ENCODE peak calls at places on chromosome 6, in four cellular contexts. One of them, this sample, is unnamed.

GRCh38 chr6:23266536-23266935 is 697.2 kb downstream of the HDGFL1 start:
- DNase-seq in sigmoid colon: no peak
- DNase-seq in cardiac fibroblast: no peak
- DNase-seq in GM23248: no peak
- DNase-seq in this sample: no peak

GRCh38 chr6:135087403-135087802 is 32.8 kb upstream of the HBS1L start:
- DNase-seq in sigmoid colon: no peak
- DNase-seq in cardiac fibroblast: no peak
- DNase-seq in GM23248: no peak
- DNase-seq in this sample: no peak

GRCh38 chr6:79234150-79235022 is at the start of gene HMGN3:
- DNase-seq in sigmoid colon: peak; percentile 98
- DNase-seq in cardiac fibroblast: peak; percentile 96
- DNase-seq in GM23248: peak; percentile 97
- DNase-seq in this sample: peak; percentile 84

GRCh38 chr6:48613221-48613949 is 502.4 kb upstream of the PTCHD4 start:
- DNase-seq in sigmoid colon: no peak
- DNase-seq in cardiac fibroblast: peak; percentile 67
- DNase-seq in GM23248: no peak
- DNase-seq in this sample: no peak

GRCh38 chr6:101212640-101213039 is 180.9 kb upstream of the GRIK2 start:
- DNase-seq in sigmoid colon: no peak
- DNase-seq in cardiac fibroblast: no peak
- DNase-seq in GM23248: no peak
- DNase-seq in this sample: no peak

GRCh38 chr6:48671506-48671905 is 560.5 kb upstream of the PTCHD4 start:
- DNase-seq in sigmoid colon: no peak
- DNase-seq in cardiac fibroblast: peak; percentile 11
- DNase-seq in GM23248: no peak
- DNase-seq in this sample: no peak

GRCh38 chr6:6996124-6996523 is 111.6 kb upstream of the RREB1 start:
- DNase-seq in sigmoid colon: no peak
- DNase-seq in cardiac fibroblast: no peak
- DNase-seq in GM23248: no peak
- DNase-seq in this sample: no peak

GRCh38 chr6:159691133-159691962 is 1.7 kb downstream of the SOD2 start:
- DNase-seq in sigmoid colon: no peak
- DNase-seq in cardiac fibroblast: peak; percentile 97
- DNase-seq in GM23248: peak; percentile 86
- DNase-seq in this sample: peak; percentile 68

GRCh38 chr6:22827760-22828159 is 258.4 kb downstream of the HDGFL1 start:
- DNase-seq in sigmoid colon: no peak
- DNase-seq in cardiac fibroblast: peak; percentile 37
- DNase-seq in GM23248: peak; percentile 32
- DNase-seq in this sample: peak; percentile 47

GRCh38 chr6:126204598-126204997 is 135.3 kb upstream of the CENPW start:
- DNase-seq in sigmoid colon: no peak
- DNase-seq in cardiac fibroblast: no peak
- DNase-seq in GM23248: no peak
- DNase-seq in this sample: no peak

GRCh38 chr6:15500901-15501805 is 161.7 kb downstream of the DTNBP1 start:
- DNase-seq in sigmoid colon: peak; percentile 60
- DNase-seq in cardiac fibroblast: no peak
- DNase-seq in GM23248: no peak
- DNase-seq in this sample: no peak

GRCh38 chr6:125190667-125191066 is 37.1 kb downstream of the TPD52L1 start:
- DNase-seq in sigmoid colon: no peak
- DNase-seq in cardiac fibroblast: no peak
- DNase-seq in GM23248: no peak
- DNase-seq in this sample: no peak

GRCh38 chr6:7827142-7827541 is 83.4 kb downstream of the TXNDC5 start:
- DNase-seq in sigmoid colon: no peak
- DNase-seq in cardiac fibroblast: peak; percentile 66
- DNase-seq in GM23248: peak; percentile 69
- DNase-seq in this sample: no peak

GRCh38 chr6:148414836-148415235 is 72.2 kb downstream of the SASH1 start:
- DNase-seq in sigmoid colon: no peak
- DNase-seq in cardiac fibroblast: peak; percentile 85
- DNase-seq in GM23248: peak; percentile 91
- DNase-seq in this sample: peak; percentile 85

GRCh38 chr6:41371461-41371991 is 36.1 kb downstream of the NCR2 start:
- DNase-seq in sigmoid colon: peak; percentile 76
- DNase-seq in cardiac fibroblast: peak; percentile 55
- DNase-seq in GM23248: peak; percentile 70
- DNase-seq in this sample: peak; percentile 52

GRCh38 chr6:157615411-157615763 is 207.7 kb upstream of the SNX9 start:
- DNase-seq in sigmoid colon: no peak
- DNase-seq in cardiac fibroblast: peak; percentile 31
- DNase-seq in GM23248: no peak
- DNase-seq in this sample: no peak

GRCh38 chr6:40583694-40584093 is 3.5 kb downstream of the LRFN2 start:
- DNase-seq in sigmoid colon: no peak
- DNase-seq in cardiac fibroblast: no peak
- DNase-seq in GM23248: no peak
- DNase-seq in this sample: no peak

GRCh38 chr6:128520436-128521301 is at the start of gene PTPRK:
- DNase-seq in sigmoid colon: peak; percentile 97
- DNase-seq in cardiac fibroblast: peak; percentile 95
- DNase-seq in GM23248: peak; percentile 98
- DNase-seq in this sample: peak; percentile 84

GRCh38 chr6:16759646-16760535 is 1.4 kb downstream of the ATXN1 start:
- DNase-seq in sigmoid colon: peak; percentile 97
- DNase-seq in cardiac fibroblast: peak; percentile 97
- DNase-seq in GM23248: peak; percentile 94
- DNase-seq in this sample: peak; percentile 81

GRCh38 chr6:170347091-170347490 is 40.5 kb downstream of the FAM120B start:
- DNase-seq in sigmoid colon: no peak
- DNase-seq in cardiac fibroblast: no peak
- DNase-seq in GM23248: peak; percentile 7
- DNase-seq in this sample: no peak

GRCh38 chr6:144195671-144196070 is 45.4 kb downstream of the STX11 start:
- DNase-seq in sigmoid colon: no peak
- DNase-seq in cardiac fibroblast: peak; percentile 33
- DNase-seq in GM23248: no peak
- DNase-seq in this sample: peak; percentile 69

GRCh38 chr6:135985471-135985870 is 134.0 kb downstream of the PDE7B start:
- DNase-seq in sigmoid colon: no peak
- DNase-seq in cardiac fibroblast: peak; percentile 51
- DNase-seq in GM23248: peak; percentile 37
- DNase-seq in this sample: peak; percentile 61

GRCh38 chr6:144613859-144614258 is 328.7 kb downstream of the UTRN start:
- DNase-seq in sigmoid colon: no peak
- DNase-seq in cardiac fibroblast: no peak
- DNase-seq in GM23248: peak; percentile 35
- DNase-seq in this sample: no peak

GRCh38 chr6:150297327-150298028 is 71.3 kb upstream of the IYD start:
- DNase-seq in sigmoid colon: no peak
- DNase-seq in cardiac fibroblast: peak; percentile 73
- DNase-seq in GM23248: peak; percentile 81
- DNase-seq in this sample: peak; percentile 85

GRCh38 chr6:148851683-148852556 is 105.1 kb downstream of the UST start:
- DNase-seq in sigmoid colon: no peak
- DNase-seq in cardiac fibroblast: no peak
- DNase-seq in GM23248: no peak
- DNase-seq in this sample: no peak

GRCh38 chr6:34248198-34248726 is 544 bp downstream of the SMIM29 start:
- DNase-seq in sigmoid colon: peak; percentile 88
- DNase-seq in cardiac fibroblast: no peak
- DNase-seq in GM23248: peak; percentile 72
- DNase-seq in this sample: no peak

GRCh38 chr6:122695188-122695587 is 84.3 kb upstream of the FABP7 start:
- DNase-seq in sigmoid colon: no peak
- DNase-seq in cardiac fibroblast: no peak
- DNase-seq in GM23248: no peak
- DNase-seq in this sample: no peak

GRCh38 chr6:150207931-150208570 is 65.2 kb downstream of the PPP1R14C start:
- DNase-seq in sigmoid colon: no peak
- DNase-seq in cardiac fibroblast: no peak
- DNase-seq in GM23248: peak; percentile 59
- DNase-seq in this sample: peak; percentile 57

GRCh38 chr6:8995156-8995555 is 559.8 kb upstream of the SLC35B3 start:
- DNase-seq in sigmoid colon: no peak
- DNase-seq in cardiac fibroblast: no peak
- DNase-seq in GM23248: no peak
- DNase-seq in this sample: no peak
- H3K4me3 ChIP-seq in sigmoid colon: no peak overlapping the region
- H3K4me3 ChIP-seq in cardiac fibroblast: no peak overlapping the region
- H3K4me3 ChIP-seq in GM23248: no peak overlapping the region
- H3K4me3 ChIP-seq in this sample: no peak overlapping the region

GRCh38 chr6:119349341-119350201 is at the start of gene MAN1A1:
- DNase-seq in sigmoid colon: peak; percentile 96
- DNase-seq in cardiac fibroblast: peak; percentile 91
- DNase-seq in GM23248: peak; percentile 87
- DNase-seq in this sample: peak; percentile 58
- H3K4me3 ChIP-seq in sigmoid colon: peak within 1 kb of the TSS; percentile 87
- H3K4me3 ChIP-seq in cardiac fibroblast: peak within 1 kb of the TSS; percentile 95
- H3K4me3 ChIP-seq in GM23248: peak within 1 kb of the TSS; percentile 85
- H3K4me3 ChIP-seq in this sample: peak within 1 kb of the TSS; percentile 80

GRCh38 chr6:43242908-43243648 is at the start of gene TTBK1:
- DNase-seq in sigmoid colon: no peak
- DNase-seq in cardiac fibroblast: no peak
- DNase-seq in GM23248: peak; percentile 26
- DNase-seq in this sample: no peak
- H3K4me3 ChIP-seq in sigmoid colon: no peak within 1 kb of the TSS
- H3K4me3 ChIP-seq in cardiac fibroblast: no peak within 1 kb of the TSS
- H3K4me3 ChIP-seq in GM23248: no peak within 1 kb of the TSS
- H3K4me3 ChIP-seq in this sample: no peak within 1 kb of the TSS

GRCh38 chr6:73388433-73388799 is 6.2 kb upstream of the DDX43 start:
- DNase-seq in sigmoid colon: no peak
- DNase-seq in cardiac fibroblast: no peak
- DNase-seq in GM23248: no peak
- DNase-seq in this sample: no peak

GRCh38 chr6:73391735-73392134 is 2.9 kb upstream of the DDX43 start:
- DNase-seq in sigmoid colon: no peak
- DNase-seq in cardiac fibroblast: no peak
- DNase-seq in GM23248: no peak
- DNase-seq in this sample: no peak

GRCh38 chr6:73388800-73389512 is 5.7 kb upstream of the DDX43 start:
- DNase-seq in sigmoid colon: peak; percentile 67
- DNase-seq in cardiac fibroblast: peak; percentile 67
- DNase-seq in GM23248: peak; percentile 78
- DNase-seq in this sample: peak; percentile 41

GRCh38 chr6:73393278-73393677 is 1.4 kb upstream of the DDX43 start:
- DNase-seq in sigmoid colon: no peak
- DNase-seq in cardiac fibroblast: no peak
- DNase-seq in GM23248: peak; percentile 16
- DNase-seq in this sample: peak; percentile 17

GRCh38 chr6:73389854-73390253 is 4.8 kb upstream of the DDX43 start:
- DNase-seq in sigmoid colon: no peak
- DNase-seq in cardiac fibroblast: no peak
- DNase-seq in GM23248: no peak
- DNase-seq in this sample: no peak
- H3K4me3 ChIP-seq in sigmoid colon: no peak overlapping the region
- H3K4me3 ChIP-seq in cardiac fibroblast: no peak overlapping the region
- H3K4me3 ChIP-seq in GM23248: no peak overlapping the region
- H3K4me3 ChIP-seq in this sample: no peak overlapping the region

GRCh38 chr6:45666844-45667243 is 289.1 kb upstream of the SUPT3H start:
- DNase-seq in sigmoid colon: no peak
- DNase-seq in cardiac fibroblast: no peak
- DNase-seq in GM23248: no peak
- DNase-seq in this sample: no peak

GRCh38 chr6:45667265-45667664 is 289.5 kb upstream of the SUPT3H start:
- DNase-seq in sigmoid colon: no peak
- DNase-seq in cardiac fibroblast: no peak
- DNase-seq in GM23248: no peak
- DNase-seq in this sample: no peak

GRCh38 chr6:45665859-45666258 is 288.1 kb upstream of the SUPT3H start:
- DNase-seq in sigmoid colon: no peak
- DNase-seq in cardiac fibroblast: no peak
- DNase-seq in GM23248: no peak
- DNase-seq in this sample: no peak

GRCh38 chr6:45661667-45662066 is 283.9 kb upstream of the SUPT3H start:
- DNase-seq in sigmoid colon: no peak
- DNase-seq in cardiac fibroblast: peak; percentile 20
- DNase-seq in GM23248: peak; percentile 85
- DNase-seq in this sample: peak; percentile 84

DNA sequence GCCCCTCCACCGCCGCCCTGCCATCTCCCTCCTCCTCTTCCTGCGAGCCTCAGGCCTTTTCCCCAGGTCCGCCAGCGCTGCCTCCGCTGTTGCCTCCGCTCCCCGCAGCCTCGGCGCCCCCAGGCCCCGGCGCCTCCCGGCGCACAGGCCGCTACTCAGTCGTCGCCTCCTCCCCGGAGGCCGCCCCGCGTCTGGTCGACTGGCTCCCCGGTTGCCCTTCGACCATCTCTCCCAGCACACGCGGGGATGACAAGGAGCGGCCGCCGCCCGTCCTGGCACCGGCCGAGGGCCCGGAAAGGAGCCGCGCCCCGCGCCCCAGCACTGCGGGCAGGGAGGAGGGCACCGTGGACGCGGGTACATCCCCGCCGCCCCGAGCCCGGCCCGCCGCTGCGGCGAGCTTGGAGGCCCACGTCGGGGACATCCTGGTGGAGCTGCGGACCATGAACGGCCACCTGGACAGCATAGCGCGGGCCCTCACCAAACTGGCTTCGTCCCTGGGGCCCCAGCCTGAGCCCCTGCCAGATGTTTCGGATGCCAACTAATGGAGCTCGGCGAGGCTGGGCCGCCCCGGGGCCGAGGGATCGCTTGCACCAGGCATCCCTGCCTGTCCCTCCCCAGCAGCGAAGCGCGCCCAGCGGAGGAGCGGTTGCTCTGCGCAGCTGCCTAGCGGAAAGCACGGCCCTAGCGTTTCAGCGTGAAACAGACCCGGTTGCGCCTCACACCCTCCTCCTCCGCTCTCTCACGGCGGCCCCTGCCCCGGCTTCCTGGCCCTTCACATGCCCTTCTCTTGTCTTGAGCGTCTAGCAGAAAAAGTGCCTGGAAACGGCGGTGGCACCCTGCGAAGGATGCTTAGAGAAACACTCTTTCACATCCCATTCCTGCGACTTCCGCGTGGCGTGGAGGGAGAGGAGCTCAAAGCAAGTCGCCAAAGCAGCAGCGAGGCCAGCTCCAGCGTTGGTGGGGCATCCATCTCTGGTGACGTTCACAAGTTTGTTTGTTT is 285.7 kb upstream of the SUPT3H start:
- DNase-seq in sigmoid colon: no peak
- DNase-seq in cardiac fibroblast: peak; percentile 33
- DNase-seq in GM23248: peak; percentile 77
- DNase-seq in this sample: peak; percentile 31
- H3K4me3 ChIP-seq in sigmoid colon: peak overlapping the region; percentile 38
- H3K4me3 ChIP-seq in cardiac fibroblast: peak overlapping the region; percentile 17
- H3K4me3 ChIP-seq in GM23248: peak overlapping the region; percentile 61
- H3K4me3 ChIP-seq in this sample: no peak overlapping the region

This sample was measured in astrocyte.